ENCODE peak calls at places on chromosomes 13 and 19, in five cellular contexts. C, O, H, M and Z are unnamed samples.

GRCh38 chr13:31433201-31433600 is 233.4 kb downstream of the B3GLCT start:
- DNase-seq in C (no peak), O (no peak), H (no peak), M (no peak), Z (no peak)

GRCh38 chr19:45107621-45108170 is 14.7 kb downstream of the PPP1R37 start:
- DNase-seq in C (peak; percentile 76), O (no peak), H (no peak), M (no peak), Z (no peak)

GRCh38 chr13:66427330-66427990 is 802.7 kb downstream of the PCDH9 start:
- DNase-seq in C (no peak), O (no peak), H (no peak), M (no peak), Z (no peak)

GRCh38 chr19:42653841-42654240 is 59.1 kb upstream of the CEACAM8 start:
- DNase-seq in C (no peak), O (no peak), H (no peak), M (no peak), Z (no peak)

GRCh38 chr19:4908311-4908710 is 990 bp upstream of the UHRF1 start:
- DNase-seq in C (no peak), O (no peak), H (no peak), M (no peak), Z (no peak)

GRCh38 chr13:44303681-44304432 is 69.8 kb upstream of the SERP2 start:
- DNase-seq in C (no peak), O (no peak), H (no peak), M (no peak), Z (peak; percentile 62)

GRCh38 chr19:43618921-43619261 is 538 bp downstream of the ZNF428 start:
- DNase-seq in C (no peak), O (no peak), H (no peak), M (no peak), Z (no peak)

GRCh38 chr13:103471896-103472295 is 405.7 kb upstream of the SLC10A2 start:
- DNase-seq in C (peak; percentile 96), O (no peak), H (no peak), M (no peak), Z (no peak)

GRCh38 chr13:19592657-19593175 is 31.4 kb upstream of the TPTE2 start:
- DNase-seq in C (no peak), O (no peak), H (no peak), M (no peak), Z (no peak)

GRCh38 chr13:37878496-37878895 is 8.9 kb upstream of the TRPC4 start:
- DNase-seq in C (peak; percentile 9), O (no peak), H (no peak), M (no peak), Z (no peak)

GRCh38 chr19:38529610-38530009 is 88.1 kb downstream of the MAP4K1 start:
- DNase-seq in C (no peak), O (no peak), H (no peak), M (no peak), Z (no peak)

GRCh38 chr13:93230466-93230865 is 3.9 kb downstream of the GPC6 start:
- DNase-seq in C (no peak), O (no peak), H (no peak), M (no peak), Z (no peak)

GRCh38 chr13:44768775-44769578 is 192.8 kb upstream of the TSC22D1 start:
- DNase-seq in C (peak; percentile 75), O (no peak), H (no peak), M (no peak), Z (no peak)

GRCh38 chr13:52851153-52851962 is 2.9 kb upstream of the PCDH8 start:
- DNase-seq in C (peak; percentile 22), O (peak; percentile 57), H (peak; percentile 88), M (no peak), Z (no peak)

GRCh38 chr19:13505761-13506549 is at the start of gene CACNA1A:
- DNase-seq in C (no peak), O (no peak), H (peak; percentile 56), M (no peak), Z (no peak)

DNA sequence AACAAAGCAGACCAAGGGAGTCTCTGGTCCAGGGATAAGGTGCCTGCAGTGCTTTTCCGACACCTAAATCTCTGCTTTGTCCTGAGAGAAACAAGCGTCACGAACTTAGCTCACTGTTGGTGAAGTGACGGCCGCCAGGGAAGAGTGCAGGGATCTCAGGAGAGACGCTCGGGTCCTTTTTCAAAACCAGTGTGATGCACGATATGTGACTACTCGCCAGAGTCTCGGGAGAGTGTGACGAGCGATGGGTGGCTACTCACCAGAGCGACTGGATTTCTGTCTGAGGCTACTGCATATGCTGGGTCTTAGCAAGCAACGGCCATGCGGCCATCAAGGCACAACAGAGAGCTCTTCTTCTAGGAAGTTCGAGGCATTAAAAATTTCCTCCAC is 16.5 kb upstream of the CFAP97D2 start:
- DNase-seq in C (no peak), O (peak; percentile 23), H (no peak), M (no peak), Z (no peak)
- H3K4me3 ChIP-seq in C (no peak overlapping the region), O (no peak overlapping the region), H (no peak overlapping the region), M (peak overlapping the region; percentile 47), Z (no peak overlapping the region)

GRCh38 chr19:3357731-3358391 is 8.5 kb upstream of the NFIC start:
- DNase-seq in C (peak; percentile 95), O (no peak), H (no peak), M (no peak), Z (no peak)

GRCh38 chr19:3359850-3360493 is 6.4 kb upstream of the NFIC start:
- DNase-seq in C (peak; percentile 59), O (no peak), H (no peak), M (no peak), Z (no peak)

GRCh38 chr19:3360494-3361383 is 5.6 kb upstream of the NFIC start:
- DNase-seq in C (peak; percentile 79), O (peak; percentile 74), H (no peak), M (peak; percentile 63), Z (peak; percentile 89)

GRCh38 chr19:3358392-3358918 is 7.9 kb upstream of the NFIC start:
- DNase-seq in C (no peak), O (no peak), H (no peak), M (peak; percentile 43), Z (no peak)

GRCh38 chr19:3358919-3359849 is 7.2 kb upstream of the NFIC start:
- DNase-seq in C (peak; percentile 50), O (peak; percentile 80), H (no peak), M (peak; percentile 70), Z (peak; percentile 83)
- H3K4me1 ChIP-seq in C (no peaks in the 10 kb centered on the region), O (peaks cover 7% of the 10 kb centered on the region), H (peaks cover 7% of the 10 kb centered on the region), M (peaks cover 25% of the 10 kb centered on the region), Z (no peaks in the 10 kb centered on the region)

DNA sequence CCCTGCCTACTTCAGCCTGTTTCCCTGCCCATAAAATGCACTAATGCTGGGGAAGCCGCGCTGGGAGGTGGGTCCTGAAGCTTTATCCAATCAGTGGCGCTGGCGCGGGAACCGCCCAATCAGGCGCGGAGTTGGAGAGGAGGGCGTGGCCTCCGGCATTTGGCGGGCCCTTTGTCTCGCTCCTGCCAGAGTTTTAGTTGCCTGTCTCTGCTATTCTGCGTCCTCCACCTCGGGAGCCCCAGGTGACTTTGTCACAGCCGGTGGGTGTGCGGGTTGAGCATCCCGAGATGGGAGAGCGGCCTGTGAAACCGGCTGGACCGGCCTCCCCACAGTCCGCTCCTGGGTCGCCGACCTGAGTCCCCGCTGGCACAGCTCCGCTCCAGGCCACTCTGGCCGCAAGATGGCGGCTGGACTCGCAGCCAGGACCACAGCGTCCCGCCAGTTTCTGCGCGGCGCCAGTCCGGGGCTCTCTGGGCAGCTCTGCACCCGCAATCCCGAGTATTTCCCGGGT is 30.7 kb upstream of the ZNF429 start:
- DNase-seq in C (peak; percentile 92), O (peak; percentile 60), H (peak; percentile 32), M (peak; percentile 67), Z (peak; percentile 69)
- H3K4me3 ChIP-seq in C (peak overlapping the region; percentile 69), O (peak overlapping the region; percentile 42), H (peak overlapping the region; percentile 78), M (peak overlapping the region; percentile 43), Z (peak overlapping the region; percentile 35)

GRCh38 chr19:1272423-1273262 is 2.7 kb upstream of the FAM174C start:
- DNase-seq in C (no peak), O (no peak), H (no peak), M (no peak), Z (no peak)
- H3K4me1 ChIP-seq in C (peaks cover 30% of the 10 kb centered on the region), O (peaks cover 47% of the 10 kb centered on the region), H (peaks cover 33% of the 10 kb centered on the region), M (peaks cover 80% of the 10 kb centered on the region), Z (peaks cover 65% of the 10 kb centered on the region)

DNA sequence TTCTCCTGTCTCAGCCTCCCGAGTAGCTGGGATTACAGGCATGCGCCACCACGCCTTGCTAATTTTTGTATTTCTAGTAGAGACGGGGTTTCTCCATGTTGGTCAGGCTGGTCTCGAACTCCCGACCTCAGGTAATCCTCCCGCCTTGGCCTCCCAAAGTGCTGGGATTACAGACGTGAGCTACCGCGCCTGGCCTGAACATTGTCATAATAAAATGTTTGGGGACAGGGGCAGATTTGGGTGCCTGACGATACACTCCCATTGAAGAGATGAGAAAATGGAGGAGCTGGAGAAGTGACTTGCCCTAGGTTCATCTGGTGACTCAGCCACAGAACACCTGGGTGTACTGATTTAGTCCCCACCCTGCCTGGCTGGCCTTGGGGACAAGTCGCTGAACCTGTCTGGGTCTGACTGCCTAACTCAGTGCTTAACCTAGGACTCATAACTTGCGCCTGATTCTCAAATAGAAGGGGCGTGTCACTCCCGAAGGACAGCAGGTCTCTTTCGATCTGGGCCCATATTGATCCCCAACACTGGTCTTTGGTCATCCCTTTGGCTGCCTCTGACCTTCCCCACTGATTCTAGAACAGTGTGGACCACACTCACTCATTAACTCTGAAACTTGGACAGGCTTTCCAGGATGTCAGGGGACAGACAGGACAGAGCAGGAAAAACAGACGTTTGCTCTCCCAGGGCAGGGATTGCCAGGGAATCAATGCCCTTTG is 7.6 kb upstream of the BICRA start:
- DNase-seq in C (peak; percentile 96), O (peak; percentile 75), H (no peak), M (no peak), Z (peak; percentile 68)
- H3K4me3 ChIP-seq in C (no peak overlapping the region), O (peak overlapping the region; percentile 62), H (peak overlapping the region; percentile 44), M (no peak overlapping the region), Z (peak overlapping the region; percentile 48)

GRCh38 chr19:40800339-40800996 is 1.5 kb downstream of the EGLN2 start:
- DNase-seq in C (no peak), O (no peak), H (no peak), M (no peak), Z (peak; percentile 57)
- H3K4me1 ChIP-seq in C (peaks cover 44% of the 10 kb centered on the region), O (peaks cover 58% of the 10 kb centered on the region), H (peaks cover 36% of the 10 kb centered on the region), M (peaks cover 64% of the 10 kb centered on the region), Z (no peaks in the 10 kb centered on the region)

DNA sequence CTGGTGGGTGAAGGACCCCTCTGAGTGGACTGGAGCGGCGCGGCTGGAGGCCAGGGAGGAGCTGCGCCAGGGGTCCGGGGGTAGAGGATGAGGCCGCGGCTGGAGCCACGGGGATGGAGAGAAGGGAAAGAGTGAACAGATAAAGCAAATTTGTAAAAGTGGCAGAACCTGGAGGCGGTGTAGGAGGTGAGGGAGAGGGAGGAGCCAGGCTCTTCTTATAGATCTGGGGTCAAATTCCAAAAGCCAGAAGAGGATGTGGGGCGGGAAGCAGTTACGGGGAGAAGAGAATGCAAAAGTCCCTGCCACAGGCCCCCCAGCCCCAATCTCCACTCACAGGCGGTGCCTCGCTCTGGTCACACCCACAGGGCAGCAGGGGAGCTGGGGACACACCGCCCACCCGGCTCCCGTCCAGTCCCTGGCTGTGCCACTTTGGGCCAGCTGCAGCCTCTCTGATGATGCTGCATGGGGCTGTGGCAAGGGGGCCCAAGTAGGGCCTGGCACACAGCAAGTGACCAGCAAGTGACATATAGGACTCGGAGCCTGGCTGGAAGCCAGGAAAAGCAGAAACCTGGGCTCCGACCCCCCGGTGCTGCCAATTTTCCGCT is 11.1 kb downstream of the LRRC4B start:
- DNase-seq in C (no peak), O (no peak), H (no peak), M (no peak), Z (no peak)
- H3K4me3 ChIP-seq in C (no peak overlapping the region), O (no peak overlapping the region), H (peak overlapping the region; percentile 23), M (no peak overlapping the region), Z (no peak overlapping the region)

DNA sequence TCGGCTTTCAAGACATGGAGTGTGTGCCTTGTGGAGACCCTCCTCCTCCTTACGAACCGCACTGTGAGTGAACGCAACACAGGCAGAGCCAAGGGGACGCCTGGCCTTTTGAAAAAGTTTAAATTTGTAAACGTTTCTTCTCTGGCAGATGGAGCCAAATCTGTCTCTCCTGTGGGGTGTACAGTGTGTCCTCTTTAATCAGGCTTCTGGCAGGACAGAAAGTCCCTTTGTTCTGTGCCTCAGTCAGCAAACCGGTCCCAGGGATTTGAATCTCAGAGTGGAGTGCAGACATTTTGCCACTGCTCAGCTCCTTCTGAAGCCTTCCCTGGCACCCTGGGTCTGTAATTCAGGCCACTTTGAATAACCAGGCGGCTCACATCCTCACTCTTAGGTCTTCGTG is 56.5 kb downstream of the TNFRSF19 start:
- DNase-seq in C (no peak), O (no peak), H (no peak), M (no peak), Z (no peak)
- H3K4me1 ChIP-seq in C (peaks cover 23% of the 10 kb centered on the region), O (no peaks in the 10 kb centered on the region), H (peaks cover 11% of the 10 kb centered on the region), M (no peaks in the 10 kb centered on the region), Z (peaks cover 10% of the 10 kb centered on the region)